ENCODE peak calls at places on chromosomes 2 and 18, in five cellular contexts. G is body of pancreas, L is colonic mucosa, Q is heart left ventricle, V is fibroblast of lung. K is an unnamed sample.

GRCh38 chr2:30649278-30649677 is 158.0 kb downstream of the CAPN13 start:
- DNase-seq in G (no peak), V (no peak), Q (no peak), L (no peak), K (no peak)

GRCh38 chr2:241030333-241030680 is 31.9 kb downstream of the SNED1 start:
- DNase-seq in L (no peak), Q (no peak), G (no peak), V (no peak), K (no peak)

GRCh38 chr2:241126201-241126611 is 23.1 kb downstream of the PASK start:
- DNase-seq in L (no peak), Q (no peak), V (no peak), G (no peak), K (no peak)

GRCh38 chr2:98026927-98027522 is 31.3 kb upstream of the TMEM131 start:
- DNase-seq in V (no peak), Q (no peak), L (peak; percentile 15), G (peak; percentile 35), K (no peak)

GRCh38 chr18:54261894-54262293 is 7.4 kb upstream of the POLI start:
- DNase-seq in L (no peak), G (peak; percentile 53), V (no peak), Q (no peak), K (peak; percentile 36)

GRCh38 chr2:240280621-240281020 is 140.2 kb upstream of the OTOS start:
- DNase-seq in G (no peak), Q (no peak), L (no peak), V (peak; percentile 78), K (no peak)

GRCh38 chr2:56654936-56655335 is 471.1 kb downstream of the CCDC85A start:
- DNase-seq in V (no peak), Q (no peak), G (no peak), L (no peak), K (no peak)

GRCh38 chr18:30987479-30988241 is 54.9 kb downstream of the DSC3 start:
- DNase-seq in Q (no peak), V (no peak), G (peak; percentile 5), L (peak; percentile 76), K (peak; percentile 66)

GRCh38 chr2:237269121-237269875 is 144.7 kb downstream of the COL6A3 start:
- DNase-seq in L (no peak), G (no peak), V (no peak), Q (no peak), K (no peak)

GRCh38 chr2:240510513-240511210 is 47.1 kb downstream of the ANKMY1 start:
- DNase-seq in V (no peak), G (no peak), Q (no peak), L (no peak), K (no peak)

GRCh38 chr18:22713511-22713910 is 219.6 kb upstream of the RBBP8 start:
- DNase-seq in L (no peak), G (no peak), Q (no peak), V (no peak), K (no peak)

GRCh38 chr18:44325903-44326650 is 354.6 kb upstream of the SETBP1 start:
- DNase-seq in G (peak; percentile 70), L (peak; percentile 75), Q (peak; percentile 30), V (peak; percentile 86), K (peak; percentile 66)

GRCh38 chr2:209239585-209239938 is 184.3 kb upstream of the MAP2 start:
- DNase-seq in V (no peak), G (peak; percentile 71), L (no peak), Q (no peak), K (no peak)

GRCh38 chr2:25620077-25620476 is 53.3 kb downstream of the DTNB start:
- DNase-seq in V (no peak), L (no peak), Q (no peak), G (no peak), K (no peak)

GRCh38 chr18:3816601-3817363 is 366.8 kb downstream of the TGIF1 start:
- DNase-seq in L (no peak), V (peak; percentile 100), G (peak; percentile 23), Q (no peak), K (no peak)

GRCh38 chr18:35478520-35479435 is 19.0 kb downstream of the INO80C start:
- DNase-seq in L (peak; percentile 58), G (peak; percentile 15), Q (no peak), V (peak; percentile 80), K (peak; percentile 43)

GRCh38 chr2:42754021-42754775 is 9.7 kb downstream of the OXER1 start:
- DNase-seq in L (no peak), Q (no peak), G (peak; percentile 73), V (no peak), K (no peak)

GRCh38 chr2:224324604-224325003 is 77.3 kb downstream of the FAM124B start:
- DNase-seq in V (no peak), Q (no peak), G (no peak), L (no peak), K (no peak)

GRCh38 chr2:182650704-182651103 is 65.4 kb upstream of the DNAJC10 start:
- DNase-seq in L (no peak), V (peak; percentile 83), G (no peak), Q (no peak), K (no peak)

GRCh38 chr18:57429607-57430165 is 5.5 kb upstream of the ONECUT2 start:
- DNase-seq in Q (no peak), V (peak; percentile 14), L (no peak), G (no peak), K (no peak)

GRCh38 chr18:57425096-57425495 is 10.1 kb upstream of the ONECUT2 start:
- DNase-seq in Q (no peak), L (no peak), G (no peak), V (no peak), K (no peak)

GRCh38 chr18:57428221-57429150 is 6.7 kb upstream of the ONECUT2 start:
- DNase-seq in G (no peak), V (no peak), Q (no peak), L (no peak), K (no peak)

GRCh38 chr18:57426187-57426586 is 9.0 kb upstream of the ONECUT2 start:
- DNase-seq in L (no peak), G (no peak), Q (no peak), V (no peak), K (no peak)

GRCh38 chr18:57427429-57428181 is 7.6 kb upstream of the ONECUT2 start:
- DNase-seq in G (no peak), L (no peak), Q (no peak), V (no peak), K (no peak)
- H3K27me3 ChIP-seq in G (peaks cover 14% of the 10 kb centered on the region), L (peaks cover 72% of the 10 kb centered on the region), Q (peaks cover 100% of the 10 kb centered on the region), V (peaks cover 49% of the 10 kb centered on the region), K (peaks cover 92% of the 10 kb centered on the region)

GRCh38 chr2:70964133-70964532 is 14.3 kb upstream of the ANKRD53 start:
- DNase-seq in V (no peak), L (peak; percentile 10), Q (no peak), G (peak; percentile 0), K (no peak)

GRCh38 chr2:70967189-70967588 is 11.2 kb upstream of the ANKRD53 start:
- DNase-seq in G (no peak), Q (no peak), V (no peak), L (no peak), K (no peak)

GRCh38 chr2:70964596-70965386 is 13.6 kb upstream of the ANKRD53 start:
- DNase-seq in V (peak; percentile 66), L (peak; percentile 73), G (peak; percentile 67), Q (peak; percentile 70), K (peak; percentile 83)

GRCh38 chr2:70966681-70967080 is 11.7 kb upstream of the ANKRD53 start:
- DNase-seq in G (no peak), L (no peak), Q (no peak), V (no peak), K (no peak)

DNA sequence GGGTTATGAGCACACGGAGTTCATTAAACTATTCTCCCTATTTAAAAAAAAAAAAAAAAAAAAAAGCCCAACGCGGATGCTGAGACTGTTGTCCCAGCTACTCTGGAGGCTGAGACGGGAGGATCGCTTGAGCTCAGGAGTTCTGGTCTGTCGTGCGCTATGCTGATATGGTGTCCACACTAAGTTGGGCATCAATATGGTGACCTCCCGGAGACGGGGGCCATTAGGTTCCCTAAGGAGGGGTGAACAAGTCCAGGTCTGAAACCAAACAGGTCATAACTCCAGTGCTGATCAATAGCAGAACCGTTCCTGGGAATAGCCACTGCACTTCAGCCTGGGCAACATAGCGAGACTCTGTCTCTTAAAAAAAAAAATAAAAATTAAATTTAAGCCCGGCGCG is 12.9 kb upstream of the ANKRD53 start:
- DNase-seq in L (peak; percentile 15), V (no peak), Q (no peak), G (no peak), K (no peak)
- H3K4me3 ChIP-seq in L (peak overlapping the region; percentile 45), V (peak overlapping the region; percentile 49), Q (peak overlapping the region; percentile 52), G (no peak overlapping the region), K (no peak overlapping the region)

GRCh38 chr2:36770542-36771287 is 74.2 kb downstream of the VIT start:
- DNase-seq in L (peak; percentile 36), G (no peak), Q (no peak), V (peak; percentile 22), K (peak; percentile 17)
- TF ChIP-seq CTCF in L (peak; percentile 19), G (peak; percentile 26), Q (peak; percentile 32), V (peak; percentile 48), K (peak; percentile 35)

GRCh38 chr2:176129825-176130152 is 284 bp downstream of the HOXD8 start:
- DNase-seq in L (no peak), V (no peak), G (no peak), Q (no peak), K (peak; percentile 64)
- H3K27me3 ChIP-seq in L (peaks cover 39% of the 10 kb centered on the region), V (peaks cover 74% of the 10 kb centered on the region), G (no peaks in the 10 kb centered on the region), Q (peaks cover 100% of the 10 kb centered on the region), K (peaks cover 77% of the 10 kb centered on the region)

DNA sequence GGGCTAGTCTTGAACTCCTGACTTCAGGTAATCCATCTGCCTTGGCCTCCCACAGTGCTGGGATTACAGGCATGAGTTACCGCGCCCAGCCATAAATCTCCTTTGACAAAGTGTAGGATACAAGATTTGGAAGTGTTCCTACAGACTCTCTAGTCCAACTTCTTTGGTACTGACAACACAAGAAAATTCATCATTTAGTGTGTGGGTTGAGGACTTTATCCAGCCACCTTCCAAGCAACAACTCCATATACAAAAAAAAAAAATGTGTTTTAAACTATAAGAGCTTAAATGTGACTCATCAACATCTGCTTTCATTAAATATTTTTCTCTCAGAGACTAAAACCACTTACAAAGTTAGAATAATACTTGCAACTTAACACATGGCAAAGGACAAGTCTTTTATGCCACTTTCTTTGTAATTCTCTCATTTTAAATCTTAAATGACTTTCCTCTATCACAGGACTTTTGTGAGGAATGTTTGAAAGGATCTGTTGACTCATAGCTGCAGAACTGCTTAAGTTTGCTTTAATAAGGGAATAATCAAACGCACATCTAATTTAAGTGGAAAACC is 46.2 kb upstream of the ITGAV start:
- DNase-seq in Q (no peak), L (no peak), G (no peak), V (peak; percentile 69), K (no peak)
- H3K4me3 ChIP-seq in Q (no peak overlapping the region), L (no peak overlapping the region), G (no peak overlapping the region), V (peak overlapping the region; percentile 7), K (no peak overlapping the region)

GRCh38 chr18:33020877-33021276 is 248.1 kb upstream of the KLHL14 start:
- DNase-seq in L (no peak), Q (no peak), G (no peak), V (no peak), K (no peak)
- TF ChIP-seq CTCF in L (no peak), Q (no peak), G (no peak), V (no peak), K (no peak)

DNA sequence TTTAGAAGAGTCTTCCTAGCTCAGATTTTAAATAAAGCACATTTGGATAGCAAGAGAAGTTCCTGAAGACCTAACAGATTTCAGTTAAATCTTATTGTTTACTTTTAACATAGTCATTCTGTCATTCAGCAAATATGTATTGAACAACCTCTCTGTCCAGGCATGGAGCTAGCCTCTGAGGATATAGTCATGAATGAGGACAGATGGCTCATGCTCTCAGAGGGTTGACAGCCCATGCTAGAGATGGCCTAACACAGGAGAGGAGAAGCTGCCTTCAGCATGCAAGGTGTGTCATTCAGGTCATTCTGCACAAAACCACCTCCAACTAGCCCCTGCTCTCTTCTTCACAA is 6.2 kb downstream of the CCBE1 start:
- DNase-seq in V (peak; percentile 17), Q (no peak), G (no peak), L (peak; percentile 28), K (no peak)
- H3K27me3 ChIP-seq in V (no peaks in the 10 kb centered on the region), Q (peaks cover 19% of the 10 kb centered on the region), G (no peaks in the 10 kb centered on the region), L (peaks cover 6% of the 10 kb centered on the region), K (peaks cover 35% of the 10 kb centered on the region)

K was measured in transverse colon.